ENCODE peak calls at places on chromosomes 2 and 18, in four cellular contexts. A is left ventricle myocardium superior; X is T-helper 17 cell; G is activated CD8-positive, alpha-beta T cell treated with anti-CD3 and anti-CD28 coated beads for 36 hours. K is an unnamed sample.

GRCh38 chr2:25936889-25937545 is 45.3 kb downstream of the KIF3C start:
- ATAC-seq in X (no peak), A (peak; percentile 29), G (no peak), K (no peak)

GRCh38 chr2:3535467-3535793 is 16.1 kb upstream of the ADI1 start:
- ATAC-seq in A (no peak), X (no peak), G (no peak), K (no peak)

GRCh38 chr2:25184254-25184653 is 15.9 kb upstream of the POMC start:
- ATAC-seq in G (no peak), A (no peak), X (no peak), K (no peak)

GRCh38 chr18:47286776-47287410 is 35.4 kb upstream of the SKOR2 start:
- ATAC-seq in G (no peak), X (no peak), A (no peak), K (no peak)

GRCh38 chr2:118118479-118118878 is 30.2 kb downstream of the INSIG2 start:
- ATAC-seq in X (no peak), A (no peak), G (no peak), K (no peak)

GRCh38 chr2:56613254-56613653 is 429.5 kb downstream of the CCDC85A start:
- ATAC-seq in A (no peak), X (no peak), G (no peak), K (no peak)

GRCh38 chr2:36589230-36589630 is 8.7 kb downstream of the FEZ2 start:
- ATAC-seq in G (no peak), X (no peak), A (peak; percentile 82), K (no peak)

GRCh38 chr2:205929445-205930027 is 156.4 kb downstream of the INO80D start:
- ATAC-seq in X (no peak), G (no peak), A (no peak), K (no peak)

GRCh38 chr2:170943596-170943995 is 14.5 kb downstream of the GORASP2 start:
- ATAC-seq in A (no peak), X (no peak), G (no peak), K (no peak)

GRCh38 chr2:29766191-29766590 is 155.2 kb downstream of the ALK start:
- ATAC-seq in A (no peak), G (no peak), X (no peak), K (no peak)

GRCh38 chr2:190065839-190066238 is 3.3 kb upstream of the MSTN start:
- ATAC-seq in A (no peak), G (no peak), X (no peak), K (no peak)

GRCh38 chr2:200765995-200766660 is 45.6 kb upstream of the BZW1 start:
- ATAC-seq in G (no peak), A (peak; percentile 97), X (no peak), K (no peak)

GRCh38 chr18:62744076-62744705 is 28.9 kb downstream of the PHLPP1 start:
- ATAC-seq in G (no peak), X (peak; percentile 35), A (no peak), K (no peak)

GRCh38 chr18:79944126-79944731 is 7.2 kb downstream of the SLC66A2 start:
- ATAC-seq in G (peak; percentile 87), X (peak; percentile 78), A (peak; percentile 14), K (peak; percentile 51)

GRCh38 chr2:237629188-237629534 is 1.8 kb downstream of the LRRFIP1 start:
- ATAC-seq in A (peak; percentile 30), G (no peak), X (no peak), K (no peak)

GRCh38 chr2:202577250-202578183 is 57.3 kb upstream of the FAM117B start:
- ATAC-seq in A (no peak), X (no peak), G (no peak), K (no peak)

GRCh38 chr2:11092693-11093335 is 62.5 kb upstream of the SLC66A3 start:
- ATAC-seq in X (no peak), G (peak; percentile 17), A (no peak), K (no peak)

GRCh38 chr2:169354244-169354643 is 8.1 kb downstream of the LRP2 start:
- ATAC-seq in G (peak; percentile 45), A (no peak), X (no peak), K (no peak)

GRCh38 chr2:37918742-37919186 is 6.3 kb upstream of the RMDN2 start:
- ATAC-seq in A (no peak), G (no peak), X (no peak), K (no peak)

GRCh38 chr2:157508676-157509075 is 64.8 kb upstream of the CYTIP start:
- ATAC-seq in X (no peak), A (no peak), G (no peak), K (no peak)

GRCh38 chr2:67384115-67384823 is 12.9 kb upstream of the ETAA1 start:
- ATAC-seq in A (no peak), G (no peak), X (no peak), K (no peak)

GRCh38 chr2:99662761-99663341 is 173.0 kb upstream of the REV1 start:
- ATAC-seq in G (no peak), X (no peak), A (peak; percentile 84), K (no peak)

GRCh38 chr2:96325038-96325883 is at the start of gene ITPRIPL1:
- ATAC-seq in X (peak; percentile 17), G (peak; percentile 17), A (peak; percentile 40), K (peak; percentile 29)

GRCh38 chr2:220574038-220574437 is 946.6 kb downstream of the SLC4A3 start:
- ATAC-seq in X (no peak), A (no peak), G (no peak), K (no peak)

GRCh38 chr18:6021341-6022088 is 126.2 kb upstream of the TMEM200C start:
- ATAC-seq in A (no peak), X (no peak), G (no peak), K (no peak)

GRCh38 chr2:179983250-179983932 is 23.7 kb downstream of the CWC22 start:
- ATAC-seq in G (no peak), A (no peak), X (no peak), K (no peak)

GRCh38 chr2:24856791-24857211 is 63.2 kb downstream of the ADCY3 start:
- ATAC-seq in X (no peak), G (no peak), A (peak; percentile 54), K (no peak)

GRCh38 chr2:200223385-200223784 is 83.1 kb upstream of the SPATS2L start:
- ATAC-seq in A (no peak), G (no peak), X (no peak), K (no peak)

GRCh38 chr2:120658285-120659158 is 77.1 kb upstream of the GLI2 start:
- ATAC-seq in G (no peak), X (no peak), A (no peak), K (no peak)

GRCh38 chr2:200585730-200586643 is at the start of gene AOX1:
- ATAC-seq in G (peak; percentile 68), A (peak; percentile 86), X (peak; percentile 58), K (peak; percentile 48)

GRCh38 chr2:12797815-12798214 is 81.1 kb downstream of the TRIB2 start:
- ATAC-seq in A (peak; percentile 50), G (no peak), X (no peak), K (no peak)

GRCh38 chr2:98508690-98509054 is 64.0 kb downstream of the INPP4A start:
- ATAC-seq in A (peak; percentile 79), G (peak; percentile 72), X (peak; percentile 79), K (peak; percentile 82)

GRCh38 chr2:32617790-32618189 is 10.1 kb upstream of the TTC27 start:
- ATAC-seq in X (no peak), G (no peak), A (no peak), K (no peak)

GRCh38 chr2:33214436-33214835 is 262.0 kb upstream of the RASGRP3 start:
- ATAC-seq in A (peak; percentile 26), X (peak; percentile 40), G (no peak), K (no peak)